ENCODE peak calls at places on chromosome 13, in eight cellular contexts. M is pancreas; D is neural progenitor cell; B is fibroblast of lung; O is CD4-positive, CD25-positive, alpha-beta regulatory T cell; X is neuronal stem cell; S is left lung; L is small intestine. V is an unnamed sample.

GRCh38 chr13:24713022-24713421 is 32.8 kb downstream of the ATP12A start:
- DNase-seq in M (no peak), D (no peak), B (no peak), O (no peak), X (no peak), S (no peak), L (no peak), V (no peak)

GRCh38 chr13:105597573-105597972 is 937.9 kb downstream of the EFNB2 start:
- DNase-seq in M (no peak), D (no peak), B (no peak), O (no peak), X (no peak), S (no peak), L (no peak), V (no peak)

GRCh38 chr13:79282976-79283375 is 123.1 kb downstream of the RBM26 start:
- DNase-seq in M (no peak), D (no peak), B (peak; percentile 8), O (no peak), X (no peak), S (no peak), L (peak; percentile 40), V (no peak)

GRCh38 chr13:37194428-37194861 is 89.0 kb upstream of the CSNK1A1L start:
- DNase-seq in M (no peak), D (no peak), B (peak; percentile 54), O (no peak), X (no peak), S (no peak), L (no peak), V (no peak)

GRCh38 chr13:44304433-44304725 is 69.2 kb upstream of the SERP2 start:
- DNase-seq in M (no peak), D (no peak), B (no peak), O (no peak), X (no peak), S (no peak), L (no peak), V (no peak)

GRCh38 chr13:110540871-110541525 is 20.5 kb downstream of the RAB20 start:
- DNase-seq in M (no peak), D (peak; percentile 55), B (no peak), O (no peak), X (no peak), S (peak; percentile 60), L (no peak), V (no peak)

GRCh38 chr13:67283602-67284001 is 53.5 kb upstream of the PCDH9 start:
- DNase-seq in M (no peak), D (no peak), B (no peak), O (no peak), X (no peak), S (no peak), L (no peak), V (no peak)

GRCh38 chr13:23715762-23716235 is 145.6 kb downstream of the TNFRSF19 start:
- DNase-seq in M (no peak), D (no peak), B (no peak), O (no peak), X (no peak), S (peak; percentile 28), L (no peak), V (no peak)

GRCh38 chr13:78241278-78241919 is 322.8 kb upstream of the EDNRB start:
- DNase-seq in M (no peak), D (peak; percentile 78), B (peak; percentile 60), O (no peak), X (peak; percentile 44), S (peak; percentile 33), L (peak; percentile 28), V (no peak)

GRCh38 chr13:27927444-27928352 is 7.9 kb downstream of the PDX1 start:
- DNase-seq in M (no peak), D (peak; percentile 36), B (no peak), O (no peak), X (peak; percentile 12), S (no peak), L (peak; percentile 70), V (no peak)

GRCh38 chr13:27928805-27929753 is 9.3 kb downstream of the PDX1 start:
- DNase-seq in M (no peak), D (no peak), B (no peak), O (no peak), X (no peak), S (no peak), L (peak; percentile 54), V (no peak)

GRCh38 chr13:27929868-27930267 is 10.1 kb downstream of the PDX1 start:
- DNase-seq in M (no peak), D (no peak), B (no peak), O (no peak), X (no peak), S (no peak), L (no peak), V (no peak)

GRCh38 chr13:27926644-27927434 is 7.0 kb downstream of the PDX1 start:
- DNase-seq in M (no peak), D (peak; percentile 49), B (no peak), O (no peak), X (peak; percentile 23), S (no peak), L (peak; percentile 50), V (no peak)

GRCh38 chr13:27928353-27928804 is 8.6 kb downstream of the PDX1 start:
- DNase-seq in M (no peak), D (no peak), B (no peak), O (no peak), X (no peak), S (no peak), L (no peak), V (no peak)
- H3K4me1 ChIP-seq in M (no peaks in the 10 kb centered on the region), D (no peaks in the 10 kb centered on the region), B (no peaks in the 10 kb centered on the region), O (peaks cover 2% of the 10 kb centered on the region), X (no peaks in the 10 kb centered on the region), S (no peaks in the 10 kb centered on the region), L (no peaks in the 10 kb centered on the region), V (peaks cover 30% of the 10 kb centered on the region)

GRCh38 chr13:99256709-99257108 is 1.5 kb downstream of the GPR18 start:
- DNase-seq in M (no peak), D (no peak), B (peak; percentile 15), O (no peak), X (no peak), S (no peak), L (no peak), V (no peak)
- H3K4me3 ChIP-seq in M (no peak overlapping the region), D (no peak overlapping the region), B (no peak overlapping the region), O (peak overlapping the region; percentile 96), X (no peak overlapping the region), S (no peak overlapping the region), L (no peak overlapping the region), V (no peak overlapping the region)

GRCh38 chr13:20994441-20994821 is 67.0 kb downstream of the LATS2 start:
- DNase-seq in M (no peak), D (no peak), B (no peak), O (no peak), X (no peak), S (no peak), L (no peak), V (no peak)
- H3K4me1 ChIP-seq in M (no peaks in the 10 kb centered on the region), D (no peaks in the 10 kb centered on the region), B (peaks cover 22% of the 10 kb centered on the region), O (no peaks in the 10 kb centered on the region), X (no peaks in the 10 kb centered on the region), S (peaks cover 9% of the 10 kb centered on the region), L (no peaks in the 10 kb centered on the region), V (peaks cover 25% of the 10 kb centered on the region)

GRCh38 chr13:83496501-83496900 is 385.8 kb downstream of the SLITRK1 start:
- DNase-seq in M (no peak), D (no peak), B (no peak), O (no peak), X (no peak), S (no peak), L (no peak), V (no peak)

GRCh38 chr13:83503424-83503823 is 378.9 kb downstream of the SLITRK1 start:
- DNase-seq in M (no peak), D (no peak), B (peak; percentile 54), O (no peak), X (no peak), S (no peak), L (no peak), V (no peak)

GRCh38 chr13:83498045-83498444 is 384.2 kb downstream of the SLITRK1 start:
- DNase-seq in M (no peak), D (no peak), B (no peak), O (no peak), X (no peak), S (no peak), L (no peak), V (no peak)

GRCh38 chr13:83498486-83499190 is 383.6 kb downstream of the SLITRK1 start:
- DNase-seq in M (no peak), D (no peak), B (peak; percentile 45), O (no peak), X (no peak), S (no peak), L (no peak), V (no peak)

GRCh38 chr13:83499286-83499685 is 383.0 kb downstream of the SLITRK1 start:
- DNase-seq in M (no peak), D (no peak), B (no peak), O (no peak), X (no peak), S (no peak), L (no peak), V (no peak)
- H3K4me3 ChIP-seq in M (no peak overlapping the region), D (no peak overlapping the region), B (no peak overlapping the region), O (no peak overlapping the region), X (no peak overlapping the region), S (no peak overlapping the region), L (no peak overlapping the region), V (no peak overlapping the region)

GRCh38 chr13:40102854-40103253 is 447.4 kb downstream of the COG6 start:
- DNase-seq in M (no peak), D (no peak), B (no peak), O (peak; percentile 42), X (no peak), S (peak; percentile 55), L (no peak), V (no peak)
- H3K4me1 ChIP-seq in M (no peaks in the 10 kb centered on the region), D (no peaks in the 10 kb centered on the region), B (no peaks in the 10 kb centered on the region), O (peaks cover 21% of the 10 kb centered on the region), X (no peaks in the 10 kb centered on the region), S (no peaks in the 10 kb centered on the region), L (no peaks in the 10 kb centered on the region), V (no peaks in the 10 kb centered on the region)

DNA sequence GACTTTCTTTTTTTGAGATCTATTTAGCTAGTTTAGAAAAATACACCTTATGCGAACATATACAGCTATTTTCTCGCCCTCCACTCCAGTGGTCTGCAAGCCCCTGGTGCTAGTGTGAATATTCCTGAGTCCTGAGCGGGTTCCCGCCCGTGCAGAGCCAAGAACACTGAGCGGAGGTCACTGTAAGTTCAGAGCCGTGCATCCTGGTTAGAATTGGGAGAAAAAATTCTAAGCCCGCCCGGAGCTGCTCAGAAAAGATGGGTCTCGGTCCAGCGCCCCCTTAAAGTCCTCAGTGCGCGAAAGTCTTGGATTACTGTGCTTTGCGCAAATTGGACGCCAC is 117.7 kb downstream of the KCNRG start:
- DNase-seq in M (no peak), D (peak; percentile 48), B (no peak), O (no peak), X (peak; percentile 29), S (no peak), L (no peak), V (no peak)
- H3K4me3 ChIP-seq in M (no peak overlapping the region), D (peak overlapping the region; percentile 38), B (no peak overlapping the region), O (peak overlapping the region; percentile 72), X (no peak overlapping the region), S (no peak overlapping the region), L (no peak overlapping the region), V (no peak overlapping the region)

V was measured in suprapubic skin.